ENCODE peak calls at places on chromosomes 7 and 10, in eight cellular contexts. G, H, D, Q, T, K, I and C are unnamed samples.

GRCh38 chr10:70272925-70273316 is 10.9 kb downstream of the NPFFR1 start:
- DNase-seq in T (peak; percentile 37), K (no peak), D (no peak), H (peak; percentile 46), Q (no peak), G (peak; percentile 38), I (no peak), C (no peak)

GRCh38 chr10:15245530-15245929 is 77.0 kb upstream of the NMT2 start:
- DNase-seq in G (no peak), I (no peak), T (peak; percentile 34), K (no peak), H (no peak), D (no peak), Q (no peak), C (no peak)

GRCh38 chr10:71075759-71076472 is 136.5 kb upstream of the UNC5B start:
- DNase-seq in T (no peak), Q (no peak), I (no peak), H (no peak), D (no peak), G (no peak), K (no peak), C (no peak)

GRCh38 chr10:42836771-42837468 is 54.3 kb downstream of the BMS1 start:
- DNase-seq in H (no peak), T (peak; percentile 20), I (no peak), G (peak; percentile 35), Q (no peak), K (no peak), D (no peak), C (no peak)

GRCh38 chr7:143063741-143064140 is 11.6 kb downstream of the OR6V1 start:
- DNase-seq in D (no peak), Q (no peak), I (no peak), H (no peak), G (no peak), K (no peak), T (no peak), C (no peak)

GRCh38 chr10:6282454-6282958 is 79.8 kb downstream of the PFKFB3 start:
- DNase-seq in T (no peak), G (no peak), K (no peak), I (no peak), Q (no peak), D (no peak), H (no peak), C (no peak)

GRCh38 chr10:123613346-123613850 is 52.8 kb upstream of the GPR26 start:
- DNase-seq in T (no peak), K (no peak), D (no peak), G (no peak), Q (no peak), H (peak; percentile 3), I (no peak), C (no peak)

GRCh38 chr7:44100458-44101303 is 3.5 kb upstream of the AEBP1 start:
- DNase-seq in K (no peak), T (no peak), I (no peak), G (peak; percentile 63), D (no peak), Q (no peak), H (no peak), C (no peak)

GRCh38 chr10:120490288-120490687 is 33.3 kb downstream of the PLPP4 start:
- DNase-seq in Q (no peak), D (no peak), K (no peak), H (no peak), G (no peak), T (no peak), I (no peak), C (no peak)

GRCh38 chr10:72164617-72165016 is 51.2 kb upstream of the ANAPC16 start:
- DNase-seq in K (no peak), G (no peak), D (no peak), H (no peak), T (no peak), I (no peak), Q (no peak), C (no peak)

GRCh38 chr7:2399848-2400587 is 3.4 kb upstream of the CHST12 start:
- DNase-seq in H (peak; percentile 63), T (peak; percentile 54), G (peak; percentile 94), K (peak; percentile 14), Q (peak; percentile 72), I (no peak), D (peak; percentile 89), C (no peak)

GRCh38 chr10:130351466-130352290 is 215.5 kb downstream of the GLRX3 start:
- DNase-seq in D (no peak), H (no peak), T (no peak), I (no peak), Q (no peak), G (no peak), K (no peak), C (no peak)